ENCODE peak calls at places on chromosomes 11 and 22, in ten cellular contexts. One of them, this sample, is unnamed.

GRCh38 chr11:124900464-124900863 is 2.8 kb upstream of the ROBO4 start:
- DNase-seq in heart left ventricle: no peak
- DNase-seq in MM.1S: no peak
- DNase-seq in esophagus muscularis mucosa: no peak
- DNase-seq in kidney epithelial cell: peak
- DNase-seq in HCT116: peak
- DNase-seq in A549: peak
- DNase-seq in transverse colon: no peak
- DNase-seq in endodermal cell: peak
- DNase-seq in left ventricle myocardium inferior: no peak
- DNase-seq in this sample: no peak

GRCh38 chr11:120883404-120884135 is 140.3 kb upstream of the TBCEL start:
- DNase-seq in endodermal cell: peak
- DNase-seq in MM.1S: no peak
- DNase-seq in A549: no peak
- DNase-seq in HCT116: no peak
- DNase-seq in kidney epithelial cell: no peak
- DNase-seq in esophagus muscularis mucosa: no peak
- DNase-seq in left ventricle myocardium inferior: peak
- DNase-seq in heart left ventricle: peak
- DNase-seq in transverse colon: no peak
- DNase-seq in this sample: no peak

GRCh38 chr11:37908224-37908558 is 1310.2 kb upstream of the RAG2 start:
- DNase-seq in heart left ventricle: no peak
- DNase-seq in esophagus muscularis mucosa: no peak
- DNase-seq in left ventricle myocardium inferior: no peak
- DNase-seq in transverse colon: no peak
- DNase-seq in HCT116: no peak
- DNase-seq in kidney epithelial cell: no peak
- DNase-seq in A549: no peak
- DNase-seq in endodermal cell: no peak
- DNase-seq in MM.1S: no peak
- DNase-seq in this sample: no peak

GRCh38 chr11:65078151-65078550 is 5.7 kb downstream of the CDCA5 start:
- DNase-seq in heart left ventricle: no peak
- DNase-seq in left ventricle myocardium inferior: no peak
- DNase-seq in transverse colon: peak
- DNase-seq in endodermal cell: peak
- DNase-seq in HCT116: peak
- DNase-seq in esophagus muscularis mucosa: no peak
- DNase-seq in A549: peak
- DNase-seq in MM.1S: peak
- DNase-seq in kidney epithelial cell: no peak
- DNase-seq in this sample: no peak

GRCh38 chr11:27413218-27413617 is 50.2 kb upstream of the CCDC34 start:
- DNase-seq in esophagus muscularis mucosa: no peak
- DNase-seq in left ventricle myocardium inferior: no peak
- DNase-seq in A549: no peak
- DNase-seq in kidney epithelial cell: no peak
- DNase-seq in heart left ventricle: no peak
- DNase-seq in HCT116: no peak
- DNase-seq in transverse colon: no peak
- DNase-seq in MM.1S: no peak
- DNase-seq in endodermal cell: no peak
- DNase-seq in this sample: no peak

GRCh38 chr22:42962295-42963230 is 52.4 kb downstream of the PACSIN2 start:
- DNase-seq in heart left ventricle: no peak
- DNase-seq in kidney epithelial cell: no peak
- DNase-seq in HCT116: no peak
- DNase-seq in endodermal cell: peak
- DNase-seq in A549: peak
- DNase-seq in esophagus muscularis mucosa: no peak
- DNase-seq in MM.1S: no peak
- DNase-seq in left ventricle myocardium inferior: no peak
- DNase-seq in transverse colon: peak
- DNase-seq in this sample: no peak

GRCh38 chr11:108472681-108473080 is 5.4 kb upstream of the C11orf65 start:
- DNase-seq in HCT116: no peak
- DNase-seq in A549: no peak
- DNase-seq in transverse colon: no peak
- DNase-seq in left ventricle myocardium inferior: no peak
- DNase-seq in heart left ventricle: no peak
- DNase-seq in esophagus muscularis mucosa: no peak
- DNase-seq in MM.1S: no peak
- DNase-seq in kidney epithelial cell: no peak
- DNase-seq in endodermal cell: no peak
- DNase-seq in this sample: no peak

GRCh38 chr22:19174106-19175025 is 4.2 kb downstream of the SLC25A1 start:
- DNase-seq in transverse colon: no peak
- DNase-seq in heart left ventricle: peak
- DNase-seq in kidney epithelial cell: no peak
- DNase-seq in A549: no peak
- DNase-seq in left ventricle myocardium inferior: no peak
- DNase-seq in esophagus muscularis mucosa: no peak
- DNase-seq in MM.1S: no peak
- DNase-seq in endodermal cell: peak
- DNase-seq in HCT116: no peak
- DNase-seq in this sample: peak

GRCh38 chr22:34278121-34278520 is 357.8 kb upstream of the LARGE1 start:
- DNase-seq in kidney epithelial cell: no peak
- DNase-seq in esophagus muscularis mucosa: peak
- DNase-seq in endodermal cell: no peak
- DNase-seq in left ventricle myocardium inferior: no peak
- DNase-seq in A549: no peak
- DNase-seq in MM.1S: no peak
- DNase-seq in HCT116: no peak
- DNase-seq in transverse colon: no peak
- DNase-seq in heart left ventricle: no peak
- DNase-seq in this sample: no peak

GRCh38 chr11:5083602-5084001 is 14.2 kb downstream of the OR52E1 start:
- DNase-seq in MM.1S: no peak
- DNase-seq in kidney epithelial cell: no peak
- DNase-seq in endodermal cell: no peak
- DNase-seq in esophagus muscularis mucosa: no peak
- DNase-seq in HCT116: no peak
- DNase-seq in A549: no peak
- DNase-seq in heart left ventricle: no peak
- DNase-seq in left ventricle myocardium inferior: no peak
- DNase-seq in transverse colon: no peak
- DNase-seq in this sample: no peak

GRCh38 chr11:4459470-4459869 is 10.4 kb downstream of the OR52K2 start:
- DNase-seq in left ventricle myocardium inferior: no peak
- DNase-seq in endodermal cell: no peak
- DNase-seq in transverse colon: peak
- DNase-seq in heart left ventricle: no peak
- DNase-seq in kidney epithelial cell: no peak
- DNase-seq in A549: no peak
- DNase-seq in MM.1S: no peak
- DNase-seq in HCT116: no peak
- DNase-seq in esophagus muscularis mucosa: no peak
- DNase-seq in this sample: no peak

DNA sequence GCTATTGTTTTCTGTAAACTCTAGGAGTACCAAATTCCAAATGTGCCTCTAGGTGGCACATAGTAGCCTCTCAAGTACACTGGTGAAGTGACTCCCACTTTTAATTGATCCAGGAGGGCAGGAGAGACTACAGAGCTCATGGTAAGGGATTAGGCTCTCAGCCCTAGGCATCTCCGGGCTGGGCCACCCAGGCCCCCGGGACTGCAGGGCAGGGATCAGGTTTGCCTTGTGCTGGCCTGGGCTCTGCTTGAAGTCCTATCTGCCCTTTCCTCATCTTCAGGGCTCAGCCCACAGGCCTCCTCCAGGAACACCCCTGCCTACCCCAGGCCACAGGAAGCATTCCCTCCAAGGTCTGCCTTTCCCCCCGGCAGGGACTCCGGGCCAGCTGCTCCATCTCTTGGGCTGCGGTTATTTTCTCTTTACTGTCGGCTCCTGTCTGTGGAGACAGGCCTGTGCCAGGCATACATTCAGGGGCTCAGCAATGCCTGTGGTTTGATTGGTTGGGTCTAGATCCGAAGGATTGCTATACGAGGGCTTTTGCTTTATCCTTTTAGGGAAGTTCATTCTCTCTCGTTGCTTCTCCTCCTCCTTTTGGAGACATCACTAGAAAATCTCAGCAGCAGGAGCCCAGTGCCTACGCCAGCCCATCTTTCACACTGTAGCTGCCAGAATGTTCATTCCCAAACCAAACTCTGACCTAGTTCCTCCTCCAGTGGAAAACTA is 32.8 kb downstream of the PARVA start:
- DNase-seq in left ventricle myocardium inferior: no peak
- DNase-seq in esophagus muscularis mucosa: peak
- DNase-seq in HCT116: no peak
- DNase-seq in MM.1S: no peak
- DNase-seq in A549: peak
- DNase-seq in kidney epithelial cell: no peak
- DNase-seq in endodermal cell: peak
- DNase-seq in heart left ventricle: no peak
- DNase-seq in transverse colon: no peak
- DNase-seq in this sample: no peak
- TF ChIP-seq CTCF in left ventricle myocardium inferior: peak
- TF ChIP-seq CTCF in esophagus muscularis mucosa: peak
- TF ChIP-seq CTCF in HCT116: peak
- TF ChIP-seq CTCF in MM.1S: no peak
- TF ChIP-seq CTCF in A549: peak
- TF ChIP-seq CTCF in kidney epithelial cell: peak
- TF ChIP-seq CTCF in endodermal cell: peak
- TF ChIP-seq CTCF in heart left ventricle: peak
- TF ChIP-seq CTCF in transverse colon: no peak
- TF ChIP-seq CTCF in this sample: peak

GRCh38 chr22:20571531-20572007 is 64.2 kb downstream of the MED15 start:
- DNase-seq in kidney epithelial cell: no peak
- DNase-seq in MM.1S: peak
- DNase-seq in esophagus muscularis mucosa: no peak
- DNase-seq in HCT116: no peak
- DNase-seq in left ventricle myocardium inferior: peak
- DNase-seq in transverse colon: peak
- DNase-seq in heart left ventricle: no peak
- DNase-seq in A549: peak
- DNase-seq in endodermal cell: peak
- DNase-seq in this sample: no peak
- H3K4me3 ChIP-seq in kidney epithelial cell: no peak
- H3K4me3 ChIP-seq in MM.1S: no peak
- H3K4me3 ChIP-seq in esophagus muscularis mucosa: no peak
- H3K4me3 ChIP-seq in HCT116: no peak
- H3K4me3 ChIP-seq in left ventricle myocardium inferior: no peak
- H3K4me3 ChIP-seq in transverse colon: no peak
- H3K4me3 ChIP-seq in heart left ventricle: no peak
- H3K4me3 ChIP-seq in A549: no peak
- H3K4me3 ChIP-seq in endodermal cell: no peak
- H3K4me3 ChIP-seq in this sample: no peak

GRCh38 chr11:68969386-68969785 is 11.4 kb downstream of the MRGPRD start:
- DNase-seq in esophagus muscularis mucosa: no peak
- DNase-seq in left ventricle myocardium inferior: no peak
- DNase-seq in HCT116: no peak
- DNase-seq in A549: no peak
- DNase-seq in transverse colon: no peak
- DNase-seq in kidney epithelial cell: no peak
- DNase-seq in MM.1S: no peak
- DNase-seq in heart left ventricle: no peak
- DNase-seq in endodermal cell: no peak
- DNase-seq in this sample: no peak

GRCh38 chr11:68970921-68971636 is 9.7 kb downstream of the MRGPRD start:
- DNase-seq in endodermal cell: no peak
- DNase-seq in heart left ventricle: no peak
- DNase-seq in HCT116: no peak
- DNase-seq in kidney epithelial cell: no peak
- DNase-seq in A549: no peak
- DNase-seq in MM.1S: no peak
- DNase-seq in transverse colon: peak
- DNase-seq in left ventricle myocardium inferior: no peak
- DNase-seq in esophagus muscularis mucosa: no peak
- DNase-seq in this sample: no peak

GRCh38 chr11:68965901-68966868 is 14.6 kb downstream of the MRGPRD start:
- DNase-seq in A549: no peak
- DNase-seq in esophagus muscularis mucosa: no peak
- DNase-seq in HCT116: no peak
- DNase-seq in kidney epithelial cell: no peak
- DNase-seq in heart left ventricle: peak
- DNase-seq in MM.1S: no peak
- DNase-seq in endodermal cell: no peak
- DNase-seq in left ventricle myocardium inferior: no peak
- DNase-seq in transverse colon: no peak
- DNase-seq in this sample: no peak

GRCh38 chr11:68966894-68967780 is 13.6 kb downstream of the MRGPRD start:
- DNase-seq in MM.1S: no peak
- DNase-seq in heart left ventricle: peak
- DNase-seq in HCT116: no peak
- DNase-seq in endodermal cell: no peak
- DNase-seq in transverse colon: no peak
- DNase-seq in A549: no peak
- DNase-seq in kidney epithelial cell: no peak
- DNase-seq in esophagus muscularis mucosa: no peak
- DNase-seq in left ventricle myocardium inferior: no peak
- DNase-seq in this sample: no peak

DNA sequence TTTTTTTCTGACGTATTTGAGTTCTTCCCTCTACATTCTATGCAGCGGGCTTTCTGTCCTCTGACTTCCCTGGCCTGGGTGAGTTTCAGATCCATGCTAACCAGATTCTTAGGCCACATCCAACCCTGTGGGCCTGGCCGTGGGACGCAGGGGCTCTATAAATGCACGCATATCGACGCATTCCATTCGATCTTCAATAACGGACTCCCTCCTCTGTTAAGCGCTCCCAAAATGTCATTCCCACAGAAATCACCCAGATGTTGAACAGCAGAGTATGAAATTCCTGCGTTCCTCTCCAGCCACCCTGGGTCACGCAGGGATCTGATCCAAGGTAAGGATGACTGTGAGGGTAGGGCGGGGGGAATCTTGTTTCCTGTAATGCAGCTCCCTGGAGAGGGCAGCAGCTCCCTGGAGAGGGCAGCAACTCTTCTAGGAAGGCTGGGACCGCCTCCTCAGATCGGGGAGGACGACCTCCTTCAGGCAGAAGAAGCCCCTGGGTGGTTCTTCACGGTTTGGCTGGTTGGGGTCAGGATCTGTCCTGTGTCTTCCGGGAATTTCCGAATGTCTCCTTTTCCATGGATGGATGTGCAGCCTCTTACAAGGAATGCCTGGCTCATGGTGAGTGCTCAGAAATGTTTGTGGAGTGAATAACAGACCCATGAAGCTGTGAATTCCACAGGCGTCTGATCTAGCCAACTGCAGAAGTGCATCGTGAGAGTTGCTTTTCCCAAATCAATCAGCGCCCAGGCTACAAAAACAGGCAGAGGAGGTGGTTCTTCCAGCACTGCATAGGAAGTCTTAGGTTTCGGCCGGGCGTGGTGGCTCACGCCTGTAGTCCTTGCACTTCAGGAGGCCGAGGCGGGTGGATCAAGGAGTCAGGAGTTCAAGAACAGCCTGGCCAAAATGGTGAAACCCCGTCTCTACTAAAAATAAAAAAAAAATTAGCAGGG is 12.2 kb downstream of the MRGPRD start:
- DNase-seq in A549: no peak
- DNase-seq in esophagus muscularis mucosa: no peak
- DNase-seq in MM.1S: no peak
- DNase-seq in endodermal cell: no peak
- DNase-seq in transverse colon: peak
- DNase-seq in kidney epithelial cell: no peak
- DNase-seq in heart left ventricle: peak
- DNase-seq in HCT116: no peak
- DNase-seq in left ventricle myocardium inferior: no peak
- DNase-seq in this sample: no peak
- TF ChIP-seq CTCF in A549: no peak
- TF ChIP-seq CTCF in esophagus muscularis mucosa: no peak
- TF ChIP-seq CTCF in MM.1S: no peak
- TF ChIP-seq CTCF in endodermal cell: peak
- TF ChIP-seq CTCF in transverse colon: no peak
- TF ChIP-seq CTCF in kidney epithelial cell: peak
- TF ChIP-seq CTCF in heart left ventricle: no peak
- TF ChIP-seq CTCF in HCT116: peak
- TF ChIP-seq CTCF in left ventricle myocardium inferior: no peak
- TF ChIP-seq CTCF in this sample: peak

GRCh38 chr11:123475478-123475877 is 45.4 kb downstream of the GRAMD1B start:
- DNase-seq in MM.1S: no peak
- DNase-seq in heart left ventricle: no peak
- DNase-seq in kidney epithelial cell: no peak
- DNase-seq in HCT116: no peak
- DNase-seq in left ventricle myocardium inferior: no peak
- DNase-seq in endodermal cell: peak
- DNase-seq in esophagus muscularis mucosa: no peak
- DNase-seq in transverse colon: no peak
- DNase-seq in A549: peak
- DNase-seq in this sample: no peak
- H3K4me3 ChIP-seq in MM.1S: no peak
- H3K4me3 ChIP-seq in heart left ventricle: no peak
- H3K4me3 ChIP-seq in kidney epithelial cell: no peak
- H3K4me3 ChIP-seq in HCT116: no peak
- H3K4me3 ChIP-seq in left ventricle myocardium inferior: no peak
- H3K4me3 ChIP-seq in endodermal cell: no peak
- H3K4me3 ChIP-seq in esophagus muscularis mucosa: no peak
- H3K4me3 ChIP-seq in transverse colon: no peak
- H3K4me3 ChIP-seq in A549: no peak
- H3K4me3 ChIP-seq in this sample: no peak